ENCODE peak calls at places on chromosomes 2 and 18, in seven cellular contexts. F is mesenteric fat pad, J is IMR-90, W is skeletal muscle cell, C is GM12865, N is B cell, D is fibroblast of the aortic adventitia. H is an unnamed sample.
A peak's percentile ranks its signal among the peaks of the same experiment; 100 is the strongest.

GRCh38 chr2:2565671-2566070 is 234.6 kb upstream of the MYT1L start:
- DNase-seq in J (no peak), F (peak; percentile 75), N (no peak), C (no peak), W (no peak), D (no peak), H (no peak)

GRCh38 chr2:10753876-10754275 is 32.4 kb downstream of the ATP6V1C2 start:
- DNase-seq in N (no peak), W (no peak), D (no peak), C (no peak), J (no peak), F (no peak), H (no peak)

GRCh38 chr18:56988022-56988421 is 158.9 kb upstream of the BOD1L2 start:
- DNase-seq in N (no peak), F (no peak), J (no peak), W (no peak), C (no peak), D (no peak), H (no peak)

GRCh38 chr2:196718394-196718793 is 78.9 kb downstream of the CCDC150 start:
- DNase-seq in F (no peak), W (no peak), D (peak; percentile 21), J (no peak), C (no peak), N (no peak), H (no peak)

GRCh38 chr2:38106420-38107182 is 30.6 kb upstream of the CYP1B1 start:
- DNase-seq in J (peak; percentile 71), F (no peak), N (no peak), W (no peak), D (peak; percentile 80), C (peak; percentile 64), H (peak; percentile 71)

GRCh38 chr2:95159690-95160449 is at the start of gene ZNF514:
- DNase-seq in F (peak; percentile 92), J (peak; percentile 64), N (peak; percentile 88), D (peak; percentile 57), C (peak; percentile 88), W (no peak), H (peak; percentile 61)

GRCh38 chr2:9657731-9658130 is 26.9 kb upstream of the YWHAQ start:
- DNase-seq in W (no peak), D (no peak), J (no peak), C (no peak), N (no peak), F (no peak), H (no peak)

GRCh38 chr2:51153236-51153635 is 121.3 kb upstream of the NRXN1 start:
- DNase-seq in F (no peak), D (no peak), W (no peak), J (no peak), C (no peak), N (no peak), H (no peak)

GRCh38 chr18:31952223-31952622 is 9.3 kb upstream of the TRAPPC8 start:
- DNase-seq in C (no peak), D (no peak), N (no peak), F (no peak), J (no peak), W (no peak), H (no peak)

GRCh38 chr2:48178611-48179010 is 272.3 kb upstream of the FBXO11 start:
- DNase-seq in J (no peak), F (no peak), W (no peak), D (no peak), C (no peak), N (no peak), H (no peak)

GRCh38 chr2:174493549-174494331 is 6.9 kb upstream of the GPR155 start:
- DNase-seq in D (no peak), F (no peak), J (no peak), C (peak; percentile 61), N (no peak), W (no peak), H (no peak)

GRCh38 chr18:3012306-3012919 is 531 bp downstream of the LPIN2 start:
- DNase-seq in J (peak; percentile 20), W (no peak), D (no peak), F (no peak), C (peak; percentile 50), N (peak; percentile 70), H (no peak)

GRCh38 chr2:174340400-174341300 is 5.9 kb downstream of the SP9 start:
- DNase-seq in W (no peak), D (no peak), J (no peak), C (no peak), N (peak; percentile 30), F (no peak), H (no peak)

GRCh38 chr2:113202305-113203216 is 28.8 kb downstream of the PSD4 start:
- DNase-seq in D (no peak), F (no peak), C (no peak), W (no peak), N (no peak), J (no peak), H (no peak)

GRCh38 chr2:238720232-238720672 is 127.6 kb upstream of the TWIST2 start:
- DNase-seq in C (peak; percentile 38), W (no peak), N (no peak), F (no peak), J (peak; percentile 19), D (peak; percentile 47), H (no peak)

GRCh38 chr2:105390454-105390853 is 8.4 kb downstream of the FHL2 start:
- DNase-seq in W (no peak), C (no peak), D (peak; percentile 49), F (no peak), J (no peak), N (no peak), H (no peak)

GRCh38 chr2:224072541-224073188 is 33.6 kb upstream of the SERPINE2 start:
- DNase-seq in D (peak; percentile 98), N (no peak), F (no peak), C (no peak), W (no peak), J (peak; percentile 14), H (no peak)

GRCh38 chr18:23143871-23144270 is 8.6 kb downstream of the CABLES1 start:
- DNase-seq in F (no peak), J (no peak), W (peak; percentile 23), D (no peak), C (no peak), N (no peak), H (no peak)

GRCh38 chr2:160287476-160287875 is 87.4 kb upstream of the ITGB6 start:
- DNase-seq in C (no peak), F (no peak), J (peak; percentile 66), N (no peak), D (no peak), W (no peak), H (no peak)

GRCh38 chr2:113305146-113305545 is 26.4 kb upstream of the PAX8 start:
- DNase-seq in C (no peak), N (no peak), D (no peak), J (no peak), W (no peak), F (no peak), H (no peak)

GRCh38 chr2:80288576-80288975 is 16.0 kb downstream of the LRRTM1 start:
- DNase-seq in D (peak; percentile 19), N (no peak), F (no peak), W (no peak), J (no peak), C (no peak), H (no peak)

GRCh38 chr2:152766908-152767307 is 48.5 kb downstream of the ARL6IP6 start:
- DNase-seq in F (no peak), C (no peak), W (peak; percentile 25), D (peak; percentile 74), N (no peak), J (peak; percentile 65), H (no peak)

GRCh38 chr18:32040936-32041335 is 22.3 kb downstream of the RNF125 start:
- DNase-seq in D (no peak), W (no peak), F (no peak), N (peak; percentile 20), C (no peak), J (no peak), H (no peak)

GRCh38 chr2:232013701-232014353 is 52.3 kb downstream of the DIS3L2 start:
- DNase-seq in W (peak; percentile 87), D (peak; percentile 82), C (peak; percentile 47), J (peak; percentile 97), N (no peak), F (no peak), H (peak; percentile 95)

GRCh38 chr2:134099273-134099672 is 154.6 kb upstream of the MGAT5 start:
- DNase-seq in D (no peak), J (no peak), C (no peak), F (no peak), N (no peak), W (no peak), H (no peak)

GRCh38 chr2:215833531-215834162 is 179.7 kb downstream of the MREG start:
- DNase-seq in F (no peak), C (no peak), W (peak; percentile 69), N (no peak), D (peak; percentile 63), J (peak; percentile 87), H (peak; percentile 50)

GRCh38 chr2:46780801-46781445 is 134.7 kb downstream of the MCFD2 start:
- DNase-seq in W (no peak), C (no peak), F (no peak), J (peak; percentile 56), D (peak; percentile 84), N (no peak), H (no peak)

GRCh38 chr2:238894950-238895298 is 47.0 kb downstream of the TWIST2 start:
- DNase-seq in F (peak; percentile 85), J (no peak), D (no peak), C (no peak), N (no peak), W (no peak), H (no peak)

GRCh38 chr2:222973237-222973636 is 78.8 kb upstream of the KCNE4 start:
- DNase-seq in C (no peak), N (no peak), J (peak; percentile 38), D (peak; percentile 22), F (no peak), W (no peak), H (no peak)

GRCh38 chr2:86204458-86204857 is 5.2 kb downstream of the MRPL35 start:
- DNase-seq in C (no peak), N (no peak), W (no peak), J (no peak), D (no peak), F (no peak), H (no peak)

GRCh38 chr18:6482198-6482977 is 67.7 kb upstream of the L3MBTL4 start:
- DNase-seq in J (peak; percentile 67), C (peak; percentile 54), W (peak; percentile 54), F (no peak), D (peak; percentile 27), N (peak; percentile 43), H (no peak)

GRCh38 chr2:66714651-66715050 is 279.7 kb downstream of the MEIS1 start:
- DNase-seq in D (peak; percentile 13), N (no peak), C (no peak), F (no peak), W (peak; percentile 22), J (peak; percentile 67), H (no peak)

GRCh38 chr18:43380098-43380672 is 102.9 kb upstream of the SYT4 start:
- DNase-seq in F (no peak), W (no peak), D (no peak), J (no peak), C (no peak), N (no peak), H (no peak)

GRCh38 chr2:96156926-96157648 is 11.8 kb upstream of the DUSP2 start:
- DNase-seq in W (no peak), J (no peak), N (peak; percentile 67), C (peak; percentile 89), D (no peak), F (peak; percentile 55), H (no peak)

GRCh38 chr2:169002151-169002738 is 28.9 kb downstream of the ABCB11 start:
- DNase-seq in D (no peak), N (no peak), W (no peak), F (no peak), J (no peak), C (no peak), H (no peak)

GRCh38 chr18:22841840-22842239 is 91.3 kb upstream of the RBBP8 start:
- DNase-seq in C (no peak), J (peak; percentile 38), W (no peak), F (no peak), D (peak; percentile 18), N (no peak), H (no peak)

GRCh38 chr2:195498176-195498575 is 158.8 kb upstream of the SLC39A10 start:
- DNase-seq in C (peak; percentile 74), D (peak; percentile 36), F (no peak), J (peak; percentile 30), N (peak; percentile 72), W (no peak), H (peak; percentile 60)

GRCh38 chr2:673016-673415 is 4.2 kb downstream of the TMEM18 start:
- DNase-seq in W (no peak), J (no peak), F (no peak), C (no peak), D (no peak), N (no peak), H (no peak)